ENCODE peak calls at places on chromosomes 11 and 22, in four cellular contexts. C is fibroblast of lung, N is hepatocyte, R is mammary epithelial cell. I is an unnamed sample.

GRCh38 chr11:65366340-65366773 is 11.8 kb downstream of the TIGD3 start:
- DNase-seq in N (peak; percentile 87), R (peak; percentile 65), C (peak; percentile 86), I (no peak)

GRCh38 chr11:131868769-131869482 is 498.5 kb downstream of the NTM start:
- DNase-seq in C (no peak), R (no peak), N (no peak), I (no peak)

GRCh38 chr11:128868851-128869671 is 2.0 kb upstream of the KCNJ1 start:
- DNase-seq in N (no peak), C (no peak), R (no peak), I (no peak)

GRCh38 chr11:6604081-6604626 is 580 bp downstream of the ILK start:
- DNase-seq in R (peak; percentile 46), C (peak; percentile 73), N (peak; percentile 79), I (no peak)

GRCh38 chr11:63929616-63930015 is 9.2 kb upstream of the NAA40 start:
- DNase-seq in N (no peak), R (no peak), C (no peak), I (no peak)

GRCh38 chr11:58567889-58568512 is 7.7 kb downstream of the LPXN start:
- DNase-seq in C (peak; percentile 58), R (peak; percentile 43), N (peak; percentile 73), I (no peak)

GRCh38 chr22:50506611-50507420 is 686 bp downstream of the LMF2 start:
- DNase-seq in C (no peak), N (peak; percentile 34), R (peak; percentile 27), I (no peak)

GRCh38 chr11:2367266-2368160 is 9.6 kb upstream of the CD81 start:
- DNase-seq in N (no peak), R (no peak), C (no peak), I (no peak)

GRCh38 chr22:29480262-29480511 is 169 bp downstream of the NEFH start:
- DNase-seq in R (no peak), C (no peak), N (no peak), I (no peak)
- TF ChIP-seq EZH2 in R (no peak), C (no peak), N (peak; percentile 96), I (no peak)

GRCh38 chr22:45935573-45935972 is 41.4 kb downstream of the WNT7B start:
- DNase-seq in C (no peak), R (no peak), N (no peak), I (no peak)
- H3K4me3 ChIP-seq in C (no peak overlapping the region), R (no peak overlapping the region), N (no peak overlapping the region), I (no peak overlapping the region)

GRCh38 chr22:29206372-29207230 is 905 bp downstream of the EMID1 start:
- DNase-seq in N (no peak), R (no peak), C (no peak), I (no peak)
- TF ChIP-seq EZH2 in N (no peak), R (no peak), C (peak; percentile 96), I (peak; percentile 85)

GRCh38 chr22:28795071-28795693 is 5.2 kb downstream of the XBP1 start:
- DNase-seq in C (no peak), N (no peak), R (no peak), I (no peak)
- H3K4me3 ChIP-seq in C (no peak overlapping the region), N (no peak overlapping the region), R (no peak overlapping the region), I (no peak overlapping the region)

GRCh38 chr11:133955945-133956421 is 785 bp downstream of the IGSF9B start:
- DNase-seq in C (no peak), R (no peak), N (no peak), I (no peak)

GRCh38 chr11:133957926-133958325 is 1.2 kb upstream of the IGSF9B start:
- DNase-seq in N (no peak), C (no peak), R (no peak), I (no peak)

GRCh38 chr11:133953999-133954398 is 2.8 kb downstream of the IGSF9B start:
- DNase-seq in N (no peak), R (no peak), C (no peak), I (no peak)

GRCh38 chr11:133955091-133955846 is 1.5 kb downstream of the IGSF9B start:
- DNase-seq in R (no peak), C (no peak), N (no peak), I (no peak)

DNA sequence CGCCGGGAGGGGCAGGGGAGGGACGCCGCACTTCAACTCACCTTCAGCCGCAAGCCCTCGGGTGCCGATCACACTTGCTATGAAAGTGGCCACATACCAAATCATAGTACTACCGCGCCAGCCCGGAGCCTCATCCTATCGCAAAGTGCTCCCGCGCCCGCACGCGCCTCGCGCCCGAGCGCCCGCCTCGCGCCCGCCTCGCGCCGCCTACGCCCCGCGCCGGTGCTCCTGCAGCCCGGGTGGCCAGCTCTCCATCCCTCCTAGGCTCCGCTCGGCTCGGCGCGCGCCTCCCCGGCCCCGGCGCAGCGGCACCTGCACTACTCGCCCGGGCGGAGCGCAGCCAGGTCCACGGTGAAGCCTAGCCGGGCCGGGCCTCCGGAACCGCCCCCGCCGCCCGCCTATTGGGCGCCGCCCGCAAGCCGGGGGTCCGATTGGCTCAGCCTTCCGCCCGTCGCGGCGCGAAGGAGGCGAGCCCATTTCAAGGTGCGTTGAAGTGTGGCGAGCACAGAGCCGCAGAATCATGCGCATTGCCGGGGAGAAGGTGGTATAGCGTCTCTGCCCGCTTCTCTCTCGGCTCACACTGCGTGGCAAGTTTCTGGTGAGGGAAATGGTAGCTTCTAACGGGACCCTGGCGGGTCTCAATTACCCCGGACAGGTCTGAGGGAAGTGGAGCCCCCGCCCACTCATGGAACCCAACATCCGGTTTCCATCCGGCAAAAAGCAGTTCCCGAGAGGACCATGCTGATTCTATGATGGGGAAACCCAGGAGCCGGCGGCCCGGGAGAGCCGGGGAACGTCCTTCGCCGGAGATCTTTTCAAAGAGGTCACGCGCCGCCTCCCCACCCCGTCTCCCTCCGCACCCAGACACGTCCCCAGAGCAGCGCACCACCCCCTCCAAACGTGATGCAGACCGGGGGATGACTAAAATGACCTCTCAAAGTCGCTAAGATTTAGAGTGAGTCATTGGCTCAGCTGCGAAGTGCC is at the start of gene IGSF9B:
- DNase-seq in N (peak; percentile 90), C (peak; percentile 52), R (peak; percentile 88), I (no peak)
- TF ChIP-seq EZH2 in N (no peak), C (no peak), R (no peak), I (no peak)

DNA sequence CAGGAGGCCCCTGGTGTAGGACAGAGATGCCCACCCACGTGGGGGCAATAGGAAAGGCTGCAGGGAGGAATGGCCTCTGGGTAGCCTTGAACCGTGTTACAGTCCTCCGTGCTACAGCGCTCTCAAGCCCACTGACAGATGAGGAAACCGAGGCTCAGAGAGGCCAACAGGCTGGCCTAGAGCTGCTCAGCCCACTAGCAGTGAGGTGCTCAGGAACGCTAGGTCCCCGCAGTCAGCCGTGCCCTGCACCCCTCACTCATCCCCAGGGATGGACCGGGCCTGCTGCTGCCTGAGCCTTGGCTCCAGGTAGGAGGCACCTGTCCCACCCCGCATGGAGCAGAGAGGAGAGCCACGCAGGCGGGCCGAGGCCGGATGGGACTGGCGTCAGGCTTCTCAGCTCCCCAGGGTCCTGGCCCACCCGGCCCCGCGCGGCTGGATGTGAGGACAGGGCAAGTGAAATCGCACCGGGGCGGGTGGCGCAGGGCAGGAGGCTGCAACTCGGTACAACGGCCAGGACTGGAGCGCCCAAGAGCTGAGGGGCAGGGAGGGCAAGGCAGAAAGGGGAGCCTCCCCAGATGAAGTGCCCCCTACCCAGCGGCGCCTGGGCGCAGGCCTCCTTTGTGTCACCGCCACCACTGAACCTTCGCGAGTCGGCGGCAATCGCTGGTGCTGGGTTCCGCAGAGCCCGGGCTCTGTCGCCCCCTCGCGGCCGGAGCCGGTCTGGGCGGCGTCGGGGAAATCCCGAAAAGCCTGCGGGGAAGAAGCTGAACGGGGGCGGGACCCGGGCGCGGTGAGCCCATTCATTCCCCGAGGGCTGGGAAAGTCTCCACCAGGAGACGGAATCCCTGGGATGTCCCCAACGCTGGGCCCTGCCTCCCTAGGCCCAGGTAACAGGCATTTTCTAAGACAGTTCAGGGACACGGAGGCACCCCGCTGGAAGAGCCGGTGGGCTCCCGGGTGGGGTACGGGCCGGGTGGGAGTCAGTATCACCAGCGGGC is 8.4 kb upstream of the SLC2A11 start:
- DNase-seq in R (peak; percentile 73), N (peak; percentile 90), C (peak; percentile 57), I (no peak)
- H3K4me3 ChIP-seq in R (peak overlapping the region; percentile 37), N (no peak overlapping the region), C (no peak overlapping the region), I (no peak overlapping the region)

DNA sequence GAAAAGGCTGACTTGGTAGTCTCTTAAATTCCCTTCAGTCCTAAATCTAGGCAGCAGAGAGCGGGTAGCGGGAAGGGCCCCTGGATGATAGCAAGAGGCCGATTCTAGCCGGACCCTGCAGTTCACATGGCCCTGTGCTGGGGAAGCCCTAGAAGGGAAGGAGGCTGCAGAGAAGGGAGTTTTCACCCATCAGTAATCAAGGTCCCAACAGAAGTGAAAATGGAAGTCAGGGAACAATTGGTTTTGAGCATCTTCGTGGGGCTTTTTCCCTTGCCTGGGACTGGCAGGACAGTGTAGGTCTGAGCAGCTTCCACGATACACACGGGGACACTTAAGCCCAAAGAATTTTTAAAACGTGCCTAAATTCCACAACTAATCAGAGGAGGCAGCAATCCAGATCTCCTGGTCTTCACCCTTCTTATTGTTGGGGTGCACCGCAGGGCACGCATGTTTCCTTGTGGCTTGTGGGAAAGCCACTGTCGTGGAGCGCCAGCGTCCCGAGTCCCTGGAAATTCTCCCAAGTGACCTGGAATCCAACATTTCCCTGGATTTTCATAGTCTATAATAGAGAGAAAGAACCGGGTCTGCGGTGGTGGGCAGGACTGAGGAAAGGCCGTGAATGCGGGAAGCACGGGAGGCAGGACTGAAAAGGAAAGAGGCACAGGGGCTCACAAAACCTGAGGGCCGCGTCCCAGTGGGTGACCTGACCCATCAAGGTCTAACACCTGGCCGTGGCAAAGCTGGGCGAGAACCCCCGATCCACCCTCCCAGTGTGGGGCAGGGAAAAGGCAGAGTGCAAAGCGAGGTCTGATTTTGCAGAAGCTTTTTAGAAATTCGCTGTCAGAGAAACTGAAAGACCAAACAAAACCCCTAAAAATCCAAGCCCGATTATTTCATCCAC is 832 bp upstream of the OAF start:
- DNase-seq in R (no peak), N (no peak), C (no peak), I (no peak)
- TF ChIP-seq EZH2 in R (no peak), N (peak; percentile 48), C (no peak), I (no peak)